ENCODE peak calls at places on chromosomes 16 and 17, in four cellular contexts. B is GM12891, J is GM12878, P is K562. T is an unnamed sample.

GRCh38 chr17:44197980-44198720 is 1.5 kb downstream of the ATXN7L3 start:
- DNase-seq in B (peak), J (no peak), P (peak), T (peak)

GRCh38 chr17:81030726-81031570 is 4.0 kb upstream of the BAIAP2 start:
- DNase-seq in B (peak), J (no peak), P (no peak), T (peak)

GRCh38 chr16:2026461-2027023 is at the start of gene NHERF2:
- DNase-seq in B (no peak), J (no peak), P (peak), T (no peak)

GRCh38 chr16:20878682-20879147 is 21.4 kb downstream of the DCUN1D3 start:
- DNase-seq in B (no peak), J (no peak), P (no peak), T (no peak)

GRCh38 chr16:27795992-27796614 is 246.2 kb downstream of the KATNIP start:
- DNase-seq in B (no peak), J (no peak), P (peak), T (peak)

GRCh38 chr17:46772879-46773620 is 45.4 kb downstream of the WNT3 start:
- DNase-seq in B (no peak), J (no peak), P (no peak), T (no peak)

GRCh38 chr16:4404247-4404966 is 12.0 kb downstream of the CORO7 start:
- DNase-seq in B (peak), J (no peak), P (peak), T (no peak)

GRCh38 chr17:20996724-20997615 is 45.8 kb downstream of the USP22 start:
- DNase-seq in B (no peak), J (no peak), P (no peak), T (no peak)

GRCh38 chr17:4318596-4318995 is 47.9 kb downstream of the UBE2G1 start:
- DNase-seq in B (no peak), J (no peak), P (no peak), T (no peak)

GRCh38 chr17:17837380-17837821 is 615 bp upstream of the SREBF1 start:
- DNase-seq in B (no peak), J (no peak), P (peak), T (no peak)

GRCh38 chr17:44223574-44224046 is 4.1 kb upstream of the UBTF start:
- DNase-seq in B (no peak), J (no peak), P (no peak), T (no peak)

GRCh38 chr16:62077998-62078397 is 41.8 kb upstream of the CDH8 start:
- DNase-seq in B (no peak), J (no peak), P (no peak), T (no peak)

GRCh38 chr17:34667656-34668055 is 88.3 kb downstream of the TMEM132E start:
- DNase-seq in B (no peak), J (no peak), P (no peak), T (no peak)

GRCh38 chr16:56115817-56116576 is 75.3 kb upstream of the GNAO1 start:
- DNase-seq in B (no peak), J (no peak), P (no peak), T (no peak)

GRCh38 chr17:62859146-62859545 is 51.0 kb upstream of the MARCHF10 start:
- DNase-seq in B (no peak), J (no peak), P (no peak), T (no peak)

GRCh38 chr16:49400611-49401010 is 27.0 kb downstream of the C16orf78 start:
- DNase-seq in B (no peak), J (no peak), P (no peak), T (no peak)

GRCh38 chr17:27552467-27552779 is 78.6 kb upstream of the LGALS9 start:
- DNase-seq in B (no peak), J (no peak), P (no peak), T (no peak)

GRCh38 chr16:20850981-20851380 is 44.7 kb downstream of the REXO5 start:
- DNase-seq in B (no peak), J (no peak), P (no peak), T (no peak)

GRCh38 chr17:9887521-9887920 is 17.6 kb downstream of the RCVRN start:
- DNase-seq in B (no peak), J (no peak), P (no peak), T (no peak)

GRCh38 chr17:75060434-75061054 is 13.5 kb downstream of the KCTD2 start:
- DNase-seq in B (no peak), J (no peak), P (no peak), T (no peak)

GRCh38 chr16:1426734-1427451 is 4.0 kb upstream of the PERCC1 start:
- DNase-seq in B (no peak), J (no peak), P (peak), T (no peak)

GRCh38 chr17:35051183-35051578 is 12.3 kb downstream of the RFFL start:
- DNase-seq in B (peak), J (no peak), P (peak), T (peak)

GRCh38 chr17:13562271-13562800 is 39.4 kb downstream of the HS3ST3A1 start:
- DNase-seq in B (no peak), J (no peak), P (peak), T (no peak)

GRCh38 chr17:1714488-1714979 is 4.4 kb upstream of the TLCD2 start:
- DNase-seq in B (no peak), J (no peak), P (peak), T (no peak)

GRCh38 chr17:78343099-78343432 is 16.8 kb downstream of the SOCS3 start:
- DNase-seq in B (no peak), J (no peak), P (no peak), T (no peak)

GRCh38 chr17:59330314-59330942 is 1.0 kb upstream of the YPEL2 start:
- DNase-seq in B (no peak), J (no peak), P (peak), T (no peak)

GRCh38 chr17:18960241-18960665 is 8.3 kb downstream of the SLC5A10 start:
- DNase-seq in B (no peak), J (no peak), P (no peak), T (no peak)

GRCh38 chr16:57270221-57271062 is 14.0 kb downstream of the PLLP start:
- DNase-seq in B (no peak), J (no peak), P (no peak), T (no peak)

GRCh38 chr17:82804442-82805191 is 35.2 kb downstream of the ZNF750 start:
- DNase-seq in B (no peak), J (no peak), P (no peak), T (no peak)
- TF ChIP-seq SPI1 in B (no peak), J (no peak), P (no peak), T (no peak)

GRCh38 chr17:79535728-79536025 is 75.2 kb downstream of the RBFOX3 start:
- DNase-seq in B (no peak), J (no peak), P (no peak), T (no peak)

GRCh38 chr17:79537061-79537460 is 73.8 kb downstream of the RBFOX3 start:
- DNase-seq in B (no peak), J (no peak), P (no peak), T (no peak)

GRCh38 chr17:79537686-79538085 is 73.2 kb downstream of the RBFOX3 start:
- DNase-seq in B (no peak), J (no peak), P (no peak), T (no peak)

GRCh38 chr17:79534851-79535727 is 75.8 kb downstream of the RBFOX3 start:
- DNase-seq in B (no peak), J (no peak), P (no peak), T (no peak)

GRCh38 chr17:79536212-79536840 is 74.5 kb downstream of the RBFOX3 start:
- DNase-seq in B (no peak), J (no peak), P (no peak), T (no peak)
- TF ChIP-seq SPI1 in B (no peak), J (no peak), P (no peak), T (no peak)

DNA sequence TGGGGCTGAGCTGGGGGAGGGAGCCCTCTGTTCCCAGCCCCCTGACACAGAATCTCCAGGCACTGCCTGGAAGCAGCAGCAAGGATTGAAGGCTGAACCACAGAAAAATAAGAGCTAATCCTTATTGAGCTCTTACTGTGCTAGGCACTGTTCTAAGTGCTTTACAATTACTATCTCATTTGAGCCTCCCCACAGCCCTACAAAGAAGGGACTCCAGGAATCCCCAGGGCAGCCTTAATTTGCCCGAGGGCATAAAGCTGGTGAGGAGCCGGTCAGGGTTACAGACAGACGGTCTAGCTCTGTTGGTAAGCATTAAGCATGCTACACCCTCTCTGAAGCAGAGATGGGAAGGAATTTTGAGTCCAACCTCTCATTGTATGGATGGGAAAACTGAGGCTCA is 7.0 kb downstream of the SAMD14 start:
- DNase-seq in B (no peak), J (no peak), P (no peak), T (no peak)
- TF ChIP-seq SPI1 in B (no peak), J (no peak), P (no peak), T (no peak)

DNA sequence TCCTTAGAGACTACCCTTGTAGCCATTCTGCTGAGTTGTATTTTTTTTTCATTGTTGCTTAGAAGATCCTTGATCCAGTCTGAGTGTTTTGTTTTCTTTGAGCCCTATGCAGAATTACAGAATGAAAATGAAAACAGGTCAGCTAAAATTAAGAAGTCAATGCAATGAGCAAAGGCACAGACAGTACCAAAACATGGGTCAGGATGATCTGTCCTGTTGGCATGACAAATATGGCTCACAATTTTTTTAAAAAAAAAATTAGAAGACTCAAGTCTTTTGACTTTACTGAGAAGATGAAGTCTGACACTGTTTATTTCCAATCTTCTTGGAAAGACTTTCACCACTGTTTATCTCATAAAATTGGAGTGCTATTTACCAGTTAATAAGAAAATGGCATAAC is 32.4 kb downstream of the KCNJ16 start:
- DNase-seq in B (no peak), J (no peak), P (no peak), T (no peak)
- TF ChIP-seq SPI1 in B (no peak), J (no peak), P (no peak), T (no peak)

DNA sequence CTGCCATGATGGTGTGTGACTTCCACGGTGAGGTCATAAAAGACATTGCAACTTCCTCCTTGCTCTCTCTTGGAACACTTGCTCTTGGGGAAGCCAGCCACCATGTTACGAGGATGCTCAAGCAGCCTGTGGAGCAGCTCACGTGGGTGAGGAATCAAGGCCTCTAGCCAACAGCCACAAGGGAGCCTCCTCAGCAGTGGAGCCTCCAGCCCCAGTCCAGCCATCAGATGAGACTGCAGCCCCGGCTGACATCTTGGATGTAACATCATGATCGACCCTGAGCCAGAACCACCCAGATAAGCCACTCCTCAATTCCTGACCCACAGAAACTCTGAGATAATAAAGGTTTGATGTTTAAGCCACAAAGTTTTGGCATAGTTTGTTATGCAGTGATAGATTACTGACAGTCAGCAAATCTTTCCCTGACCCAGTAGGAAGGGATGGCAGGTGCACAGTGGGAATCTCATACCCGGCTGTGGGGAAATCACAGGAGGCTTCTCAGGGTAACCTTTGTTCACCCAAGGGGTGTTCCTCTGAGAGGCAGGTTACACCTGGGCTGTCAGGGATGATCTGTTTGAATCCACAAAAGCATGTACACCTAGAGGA is 23.3 kb upstream of the GINS2 start:
- DNase-seq in B (no peak), J (no peak), P (no peak), T (no peak)
- TF ChIP-seq SPI1 in B (no peak), J (no peak), P (no peak), T (no peak)

DNA sequence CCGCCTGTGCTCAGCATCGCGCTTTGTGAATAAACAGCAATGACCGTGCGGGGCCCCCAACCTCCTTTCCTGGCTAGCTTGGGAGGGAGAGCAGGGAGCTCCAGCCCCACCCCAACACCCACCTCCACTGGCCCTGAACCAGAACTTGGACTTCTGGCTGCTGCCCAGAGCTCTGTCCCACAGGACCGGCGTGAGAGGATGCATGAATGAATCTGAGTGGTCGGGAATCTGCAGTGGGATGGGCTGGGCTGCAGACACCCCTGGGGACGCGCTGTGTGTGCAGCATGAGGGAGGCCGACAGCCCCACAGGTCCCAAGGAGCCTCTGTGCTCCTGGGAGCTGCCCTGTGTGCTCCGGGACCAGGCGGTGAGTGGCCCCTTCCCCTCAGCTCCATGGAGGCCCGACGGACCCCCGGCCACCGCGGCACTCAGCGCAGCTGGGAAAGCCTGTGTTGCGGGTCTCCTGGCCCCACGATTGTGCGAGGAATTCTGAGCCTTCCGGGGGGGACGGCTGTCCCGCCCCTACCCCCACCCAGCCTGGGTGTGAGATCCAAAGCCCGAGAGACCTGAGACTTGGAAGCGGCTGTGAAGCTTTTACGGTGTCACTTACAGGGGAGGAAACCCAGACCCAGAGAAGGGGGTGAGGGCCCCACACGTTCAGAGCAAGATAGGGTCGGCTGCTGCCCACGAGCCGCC is 5.5 kb downstream of the PIEZO1 start:
- DNase-seq in B (no peak), J (no peak), P (peak), T (no peak)
- TF ChIP-seq SPI1 in B (no peak), J (no peak), P (no peak), T (no peak)

GRCh38 chr16:69069504-69069903 is 35.9 kb upstream of the HAS3 start:
- DNase-seq in B (no peak), J (no peak), P (no peak), T (no peak)

GRCh38 chr16:69064789-69065313 is 40.6 kb upstream of the HAS3 start:
- DNase-seq in B (no peak), J (no peak), P (no peak), T (no peak)

DNA sequence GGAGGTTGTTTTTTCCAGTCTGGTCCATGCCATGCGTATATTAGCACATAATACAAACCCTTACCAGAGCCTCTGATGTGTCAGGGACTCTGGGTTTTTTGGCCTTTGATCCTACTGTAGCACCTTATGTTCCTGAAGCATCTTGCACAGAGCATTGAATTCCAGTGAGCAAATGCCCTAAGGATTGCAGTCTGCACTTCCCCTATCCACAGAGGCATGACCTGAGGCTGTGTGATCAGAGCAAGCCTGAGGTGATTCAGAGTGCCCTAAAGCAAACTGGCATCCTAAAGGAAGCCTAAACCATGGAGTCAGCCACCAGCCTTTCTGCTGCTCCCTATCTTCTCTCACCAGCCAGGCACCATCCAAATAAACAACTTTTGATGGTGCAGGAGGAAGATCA is 41.3 kb upstream of the HAS3 start:
- DNase-seq in B (no peak), J (no peak), P (no peak), T (no peak)
- TF ChIP-seq SPI1 in B (no peak), J (no peak), P (no peak), T (peak)

T was measured in HL-60.